ENCODE peak calls at places on chromosomes 1 and 21, in eight cellular contexts. Q is AG09309; C is lung; U is neuronal stem cell; A is hippocampal formation; B is naive thymus-derived CD8-positive, alpha-beta T cell; L is psoas muscle; N is right cardiac atrium. V is an unnamed sample.

GRCh38 chr1:92774407-92774806 is 10.5 kb downstream of the EVI5 start:
- DNase-seq in U (no peak), B (no peak), A (no peak), C (no peak), N (no peak), L (no peak), Q (no peak), V (no peak)

GRCh38 chr21:45256021-45256911 is 31.4 kb downstream of the POFUT2 start:
- DNase-seq in L (peak), C (no peak), N (peak), Q (no peak), U (no peak), A (no peak), B (no peak), V (peak)

GRCh38 chr1:39085174-39085573 is 59.0 kb downstream of the NDUFS5 start:
- DNase-seq in C (no peak), N (no peak), L (no peak), B (no peak), A (no peak), U (no peak), Q (no peak), V (no peak)

GRCh38 chr1:27979151-27979858 is 19.5 kb downstream of the XKR8 start:
- DNase-seq in B (peak), N (no peak), L (no peak), A (no peak), U (no peak), C (no peak), Q (peak), V (no peak)

GRCh38 chr1:85623061-85623471 is 42.5 kb downstream of the CCN1 start:
- DNase-seq in C (no peak), N (no peak), U (no peak), B (no peak), L (no peak), Q (peak), A (no peak), V (no peak)

GRCh38 chr1:51622455-51622913 is 5.6 kb downstream of the OSBPL9 start:
- DNase-seq in C (peak), Q (no peak), B (no peak), A (no peak), N (no peak), L (peak), U (no peak), V (no peak)

GRCh38 chr1:8040586-8040985 is 14.5 kb upstream of the ERRFI1 start:
- DNase-seq in L (peak), B (no peak), N (peak), C (peak), U (no peak), Q (peak), A (no peak), V (no peak)

GRCh38 chr1:161068306-161069200 is 1.1 kb downstream of the ARHGAP30 start:
- DNase-seq in C (peak), Q (no peak), B (peak), A (peak), N (peak), U (no peak), L (peak), V (peak)

GRCh38 chr1:41666991-41667631 is 182.6 kb upstream of the EDN2 start:
- DNase-seq in C (no peak), A (no peak), N (peak), L (no peak), B (peak), Q (no peak), U (no peak), V (peak)

GRCh38 chr1:78092686-78093085 is 46.9 kb downstream of the GIPC2 start:
- DNase-seq in U (no peak), N (no peak), Q (no peak), A (no peak), L (no peak), B (no peak), C (no peak), V (no peak)

GRCh38 chr1:111895456-111895855 is 94.0 kb downstream of the KCND3 start:
- DNase-seq in C (no peak), A (no peak), U (no peak), N (no peak), Q (no peak), B (no peak), L (no peak), V (no peak)

GRCh38 chr1:55673416-55673815 is 458.3 kb upstream of the USP24 start:
- DNase-seq in U (no peak), A (no peak), L (no peak), C (no peak), Q (no peak), B (no peak), N (no peak), V (no peak)

GRCh38 chr1:154403300-154403943 is 1.7 kb upstream of the IL6R start:
- DNase-seq in B (peak), L (no peak), N (no peak), Q (no peak), U (no peak), A (peak), C (no peak), V (no peak)

GRCh38 chr1:9860887-9861286 is 37.1 kb upstream of the CLSTN1 start:
- DNase-seq in U (no peak), C (no peak), N (no peak), B (no peak), A (no peak), L (peak), Q (no peak), V (no peak)

GRCh38 chr1:117586747-117587478 is 18.9 kb upstream of the TENT5C start:
- DNase-seq in C (no peak), N (no peak), L (no peak), Q (no peak), A (no peak), U (no peak), B (no peak), V (peak)

GRCh38 chr1:195584870-195585624 is 1023.2 kb downstream of the KCNT2 start:
- DNase-seq in U (no peak), A (no peak), Q (no peak), L (no peak), N (no peak), B (no peak), C (no peak), V (peak)

GRCh38 chr1:154697710-154698109 is 89.7 kb upstream of the ADAR start:
- DNase-seq in U (no peak), B (no peak), A (no peak), C (no peak), L (no peak), N (no peak), Q (no peak), V (no peak)

GRCh38 chr1:169557131-169557530 is 29.1 kb downstream of the F5 start:
- DNase-seq in Q (no peak), A (no peak), N (no peak), U (no peak), C (no peak), L (no peak), B (no peak), V (no peak)

GRCh38 chr1:159015440-159015909 is 5.8 kb downstream of the IFI16 start:
- DNase-seq in C (peak), Q (peak), L (peak), A (no peak), N (peak), U (no peak), B (no peak), V (peak)

GRCh38 chr1:106879538-106879937 is 176.9 kb upstream of the PRMT6 start:
- DNase-seq in C (peak), U (no peak), Q (no peak), B (no peak), A (no peak), N (peak), L (peak), V (no peak)

GRCh38 chr1:192632641-192633532 is 3.1 kb upstream of the RGS13 start:
- DNase-seq in A (no peak), Q (no peak), B (no peak), C (no peak), L (no peak), N (no peak), U (peak), V (no peak)

GRCh38 chr1:32864375-32865019 is 6.2 kb downstream of the FNDC5 start:
- DNase-seq in N (peak), L (no peak), C (no peak), U (no peak), A (no peak), B (no peak), Q (no peak), V (no peak)

GRCh38 chr1:107865627-107866026 is 99.4 kb downstream of the VAV3 start:
- DNase-seq in Q (no peak), B (no peak), N (no peak), L (no peak), C (no peak), U (no peak), A (no peak), V (no peak)

GRCh38 chr1:99661780-99662179 is 15.9 kb downstream of the PALMD start:
- DNase-seq in A (no peak), U (no peak), N (no peak), L (no peak), C (no peak), B (no peak), Q (no peak), V (no peak)

GRCh38 chr1:201476670-201477344 is 7.8 kb upstream of the PHLDA3 start:
- DNase-seq in L (no peak), Q (no peak), B (no peak), C (no peak), N (no peak), U (no peak), A (no peak), V (no peak)

GRCh38 chr1:56029329-56030003 is 549.9 kb downstream of the PLPP3 start:
- DNase-seq in U (no peak), C (no peak), L (no peak), B (no peak), A (no peak), N (no peak), Q (no peak), V (no peak)

GRCh38 chr21:31911138-31911907 is 38.5 kb downstream of the HUNK start:
- DNase-seq in B (no peak), L (no peak), U (no peak), N (no peak), Q (peak), C (no peak), A (no peak), V (no peak)

GRCh38 chr1:60697204-60697994 is 385.0 kb upstream of the NFIA start:
- DNase-seq in A (no peak), C (no peak), N (no peak), L (no peak), U (no peak), B (no peak), Q (no peak), V (no peak)